ENCODE peak calls at places on chromosomes 13 and 19, in four cellular contexts. G is progenitor cell of endocrine pancreas, M is AG10803, I is GM23248. F is an unnamed sample.

GRCh38 chr13:79547821-79548220 is 66.9 kb downstream of the NDFIP2 start:
- DNase-seq in I (no peak), M (no peak), G (no peak), F (no peak)

GRCh38 chr19:33316521-33317284 is 14.4 kb upstream of the CEBPA start:
- DNase-seq in I (no peak), M (no peak), G (no peak), F (no peak)

GRCh38 chr19:53394522-53394973 is 401 bp upstream of the ZNF765 start:
- DNase-seq in G (peak), I (peak), M (peak), F (peak)

GRCh38 chr19:41552558-41552957 is 23.4 kb upstream of the CEACAM21 start:
- DNase-seq in I (no peak), G (no peak), M (no peak), F (no peak)

GRCh38 chr13:71320452-71320851 is 546.6 kb downstream of the DACH1 start:
- DNase-seq in M (no peak), I (peak), G (no peak), F (peak)

GRCh38 chr19:12784394-12784870 is 6.9 kb upstream of the JUNB start:
- DNase-seq in M (no peak), G (no peak), I (peak), F (no peak)

GRCh38 chr13:59480857-59481256 is 682.9 kb downstream of the DIAPH3 start:
- DNase-seq in G (no peak), I (no peak), M (no peak), F (no peak)

GRCh38 chr13:42377640-42378382 is 105.9 kb downstream of the AKAP11 start:
- DNase-seq in G (no peak), I (no peak), M (no peak), F (no peak)

GRCh38 chr19:38304866-38305429 is 897 bp downstream of the C19orf33 start:
- DNase-seq in I (no peak), M (no peak), G (peak), F (no peak)

GRCh38 chr13:61913183-61913582 is 497.5 kb upstream of the PCDH20 start:
- DNase-seq in G (no peak), I (no peak), M (no peak), F (no peak)

GRCh38 chr13:49669735-49670309 is 21.5 kb downstream of the EBPL start:
- DNase-seq in G (peak), I (peak), M (peak), F (peak)

GRCh38 chr13:113548171-113548641 is 36.3 kb upstream of the TFDP1 start:
- DNase-seq in M (peak), G (no peak), I (no peak), F (no peak)

GRCh38 chr19:17997969-17998826 is 9.8 kb upstream of the ARRDC2 start:
- DNase-seq in M (no peak), I (peak), G (no peak), F (peak)

GRCh38 chr19:52170304-52170703 is 1.1 kb downstream of the ZNF836 start:
- DNase-seq in G (no peak), I (peak), M (no peak), F (no peak)

GRCh38 chr13:73057284-73058025 is 1.4 kb upstream of the KLF5 start:
- DNase-seq in G (no peak), I (no peak), M (no peak), F (no peak)

GRCh38 chr13:64534302-64534701 is 2695.8 kb downstream of the PCDH9 start:
- DNase-seq in M (no peak), I (no peak), G (no peak), F (no peak)

GRCh38 chr13:30572859-30573275 is 44.9 kb upstream of the USPL1 start:
- DNase-seq in G (no peak), M (peak), I (peak), F (peak)

GRCh38 chr13:110493613-110494012 is 67.9 kb downstream of the RAB20 start:
- DNase-seq in M (no peak), G (no peak), I (no peak), F (no peak)

GRCh38 chr13:43802511-43802910 is 15.7 kb upstream of the ENOX1 start:
- DNase-seq in M (no peak), G (no peak), I (no peak), F (no peak)

GRCh38 chr19:495440-496332 is 600 bp upstream of the MADCAM1 start:
- DNase-seq in M (peak), G (peak), I (peak), F (peak)

GRCh38 chr19:39060130-39060529 is 24.0 kb upstream of the ACP7 start:
- DNase-seq in I (no peak), M (no peak), G (no peak), F (no peak)

GRCh38 chr13:37306778-37307544 is 201.5 kb upstream of the CSNK1A1L start:
- DNase-seq in M (peak), G (no peak), I (peak), F (peak)

GRCh38 chr13:98324105-98324504 is 147.0 kb upstream of the RNF113B start:
- DNase-seq in G (no peak), I (peak), M (peak), F (no peak)

GRCh38 chr13:97174638-97175037 is 47.5 kb upstream of the MBNL2 start:
- DNase-seq in I (peak), G (no peak), M (no peak), F (peak)

GRCh38 chr13:89900104-89900760 is 1447.3 kb upstream of the MIR17HG start:
- DNase-seq in G (no peak), I (peak), M (no peak), F (peak)

F was measured in M059J.